ENCODE peak calls at places on chromosomes 3 and 15, in ten cellular contexts. Z is K562, Q is A549, C is suprapubic skin, J is tibial nerve, D is ovary, K is GM12878, Y is H1, E is sigmoid colon, V is transverse colon. T is an unnamed sample.

GRCh38 chr3:170420307-170420821 is 1.7 kb downstream of the CLDN11 start:
- DNase-seq in J (no peak), Z (no peak), Q (no peak), D (peak; percentile 43), E (no peak), K (no peak), V (no peak), Y (no peak), C (no peak), T (no peak)

GRCh38 chr3:3038201-3038991 is 71.8 kb downstream of the IL5RA start:
- DNase-seq in E (no peak), Z (no peak), C (no peak), V (no peak), Y (no peak), K (peak; percentile 26), D (no peak), Q (no peak), J (no peak), T (no peak)

GRCh38 chr3:115233021-115233420 is 85.9 kb upstream of the ZBTB20 start:
- DNase-seq in J (no peak), Z (no peak), C (no peak), Q (no peak), V (no peak), E (no peak), D (no peak), Y (no peak), K (no peak), T (no peak)

GRCh38 chr3:147305533-147306241 is 100.7 kb downstream of the ZIC4 start:
- DNase-seq in Q (no peak), Y (no peak), V (no peak), J (no peak), D (no peak), K (no peak), E (no peak), Z (no peak), C (no peak), T (no peak)

GRCh38 chr15:73493936-73494335 is 51.0 kb downstream of the REC114 start:
- DNase-seq in Y (no peak), K (no peak), V (no peak), D (no peak), Z (no peak), J (no peak), C (no peak), Q (no peak), E (no peak), T (no peak)

GRCh38 chr3:98027084-98027445 is 8.1 kb downstream of the GABRR3 start:
- DNase-seq in E (no peak), Q (no peak), D (no peak), C (no peak), Z (no peak), K (no peak), V (no peak), Y (no peak), J (no peak), T (no peak)

GRCh38 chr3:2856062-2856792 is 253.9 kb downstream of the IL5RA start:
- DNase-seq in K (no peak), V (no peak), Y (no peak), J (no peak), E (no peak), C (no peak), D (no peak), Z (no peak), Q (no peak), T (no peak)

GRCh38 chr3:57006048-57006709 is 54.3 kb upstream of the SPATA12 start:
- DNase-seq in K (no peak), E (no peak), J (no peak), D (no peak), Q (no peak), V (no peak), Z (no peak), C (no peak), Y (no peak), T (no peak)

GRCh38 chr15:68682330-68682729 is 103.5 kb downstream of the CORO2B start:
- DNase-seq in E (peak; percentile 18), J (no peak), D (peak; percentile 3), Y (no peak), Z (no peak), V (no peak), K (no peak), C (peak; percentile 16), Q (no peak), T (no peak)

GRCh38 chr3:105228696-105229095 is 138.0 kb upstream of the ALCAM start:
- DNase-seq in Z (no peak), E (no peak), V (no peak), Q (no peak), Y (no peak), D (no peak), K (no peak), C (no peak), J (no peak), T (no peak)

GRCh38 chr3:132405188-132405587 is 12.1 kb upstream of the DNAJC13 start:
- DNase-seq in E (no peak), Z (no peak), Y (no peak), J (no peak), K (no peak), V (no peak), Q (no peak), D (no peak), C (no peak), T (no peak)

GRCh38 chr3:149369991-149370866 is 7.2 kb downstream of the TM4SF1 start:
- DNase-seq in E (no peak), Z (no peak), D (no peak), Q (no peak), Y (peak; percentile 13), C (no peak), J (no peak), K (no peak), V (no peak), T (no peak)

GRCh38 chr3:149371723-149372114 is 5.7 kb downstream of the TM4SF1 start:
- DNase-seq in Q (no peak), Y (no peak), D (no peak), E (no peak), Z (no peak), V (no peak), J (no peak), C (no peak), K (no peak), T (no peak)

GRCh38 chr3:149368850-149369497 is 8.5 kb downstream of the TM4SF1 start:
- DNase-seq in C (no peak), Q (no peak), J (no peak), Y (no peak), Z (no peak), K (no peak), V (no peak), E (no peak), D (no peak), T (no peak)

GRCh38 chr3:149373235-149374125 is 4.0 kb downstream of the TM4SF1 start:
- DNase-seq in C (no peak), D (no peak), V (no peak), Q (no peak), Y (no peak), E (no peak), Z (no peak), K (no peak), J (no peak), T (no peak)

DNA sequence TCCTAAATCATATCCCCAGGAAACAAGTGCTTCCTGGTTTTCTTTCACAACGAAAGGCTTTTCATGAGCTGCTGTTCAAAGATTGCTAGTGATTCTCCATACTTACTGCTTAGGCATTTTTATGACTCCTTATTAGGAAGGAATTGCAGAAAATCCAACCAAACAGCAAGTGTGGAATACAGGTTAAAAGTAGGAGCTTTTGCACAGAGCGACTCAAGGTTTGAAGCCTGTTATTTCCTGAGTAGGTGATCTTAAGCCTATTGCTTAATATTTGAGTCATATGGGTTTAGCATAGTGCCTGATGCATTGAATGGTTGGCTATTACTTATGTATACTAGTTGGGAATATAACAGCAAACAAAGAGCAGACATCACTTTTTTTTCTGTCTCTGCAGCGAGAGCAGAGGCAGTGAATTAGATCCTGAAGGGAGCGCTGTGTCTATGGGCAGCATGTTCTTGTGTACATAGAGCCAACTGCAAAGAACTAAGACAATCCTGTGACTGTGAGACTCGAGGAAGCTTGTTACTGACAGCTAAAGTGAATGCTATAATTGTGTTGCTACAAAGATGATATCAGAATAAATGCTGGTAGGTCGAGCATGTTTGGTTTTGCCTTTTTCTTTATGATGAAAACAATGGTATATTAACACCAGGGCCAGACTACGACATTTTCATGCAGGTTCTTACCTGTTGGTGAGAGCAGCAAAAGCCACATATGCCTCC is 6.3 kb downstream of the TM4SF1 start:
- DNase-seq in J (no peak), C (no peak), Y (no peak), K (no peak), V (no peak), E (no peak), D (no peak), Q (no peak), Z (no peak), T (no peak)
- TF ChIP-seq EP300 in J (no peak), C (no peak), Y (no peak), K (no peak), V (no peak), E (no peak), D (no peak), Q (no peak), Z (no peak), T (no peak)

GRCh38 chr3:61927332-61927731 is 366.0 kb downstream of the PTPRG start:
- DNase-seq in C (peak; percentile 84), V (peak; percentile 42), Q (no peak), Z (no peak), Y (no peak), K (no peak), E (peak; percentile 93), J (peak; percentile 57), D (peak; percentile 77), T (no peak)
- H3K4me1 ChIP-seq in C (peaks cover 30% of the 10 kb centered on the region), V (no peaks in the 10 kb centered on the region), Q (no peaks in the 10 kb centered on the region), Z (no peaks in the 10 kb centered on the region), Y (no peaks in the 10 kb centered on the region), K (no peaks in the 10 kb centered on the region), E (no peaks in the 10 kb centered on the region), J (peaks cover 33% of the 10 kb centered on the region), D (peaks cover 18% of the 10 kb centered on the region), T (no peaks in the 10 kb centered on the region)

DNA sequence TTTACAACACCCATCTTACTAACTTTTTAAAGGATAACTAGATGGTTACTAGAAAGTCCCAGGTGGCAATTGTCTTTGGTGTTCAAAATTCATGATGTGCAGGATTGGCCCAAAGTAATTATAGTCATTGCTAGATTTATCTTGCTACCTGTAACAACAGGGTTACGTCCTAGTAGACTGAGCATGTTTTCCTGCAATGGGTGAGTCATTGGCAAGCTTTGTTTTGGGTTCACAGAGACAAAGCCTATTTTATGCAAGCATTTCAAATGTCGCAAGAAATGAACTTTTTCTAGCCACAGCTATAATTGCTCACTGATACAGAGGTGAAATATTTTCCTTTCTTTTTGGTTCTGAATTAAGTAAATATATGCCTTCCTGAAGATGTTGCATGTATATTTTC is 267.6 kb downstream of the AGBL1 start:
- DNase-seq in Q (no peak), C (no peak), D (no peak), Y (no peak), Z (no peak), E (no peak), J (no peak), V (no peak), K (no peak), T (no peak)
- TF ChIP-seq POLR2A in Q (no peak), C (no peak), D (no peak), Y (no peak), Z (no peak), E (no peak), J (no peak), V (no peak), K (no peak), T (no peak)

DNA sequence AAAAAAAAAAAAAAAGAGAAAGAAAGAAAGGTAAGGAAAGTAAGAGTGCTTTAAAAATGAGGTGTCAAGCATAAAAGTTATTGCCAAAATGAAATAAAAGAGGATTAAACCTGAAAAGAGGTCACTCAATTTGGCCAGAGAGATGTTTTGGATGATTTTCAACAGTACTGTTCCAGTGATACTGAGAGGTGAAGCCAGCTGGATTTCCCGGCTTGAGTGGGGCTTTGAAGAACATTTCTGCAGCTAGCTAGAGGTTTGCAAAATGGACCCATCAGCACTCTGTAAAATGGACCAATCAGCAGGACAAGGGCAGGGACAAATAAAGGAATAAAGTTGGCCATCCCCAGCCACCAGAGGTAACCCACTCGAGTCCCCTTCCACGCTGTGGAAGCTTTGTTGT is 128.5 kb downstream of the LSAMP start:
- DNase-seq in Z (no peak), D (no peak), Q (no peak), Y (no peak), K (no peak), E (peak; percentile 71), V (no peak), C (no peak), J (no peak), T (no peak)
- TF ChIP-seq EP300 in Z (no peak), D (no peak), Q (no peak), Y (no peak), K (no peak), E (no peak), V (no peak), C (no peak), J (no peak), T (no peak)

T was measured in stomach.